ENCODE peak calls at places on chromosomes 1 and 21, in six cellular contexts. K is H9, D is IMR-90, I is H1, C is neuronal stem cell, S is trophoblast cell. T is an unnamed sample.

GRCh38 chr1:27831568-27832410 is 1.2 kb downstream of the PPP1R8 start:
- DNase-seq in C (no peak), K (no peak), I (no peak), D (peak; percentile 5), S (no peak), T (peak; percentile 19)

GRCh38 chr1:53583021-53583902 is 124.1 kb downstream of the DMRTB1 start:
- DNase-seq in S (no peak), D (peak; percentile 57), C (no peak), I (no peak), K (no peak), T (peak; percentile 64)

GRCh38 chr1:30641557-30642353 is 81.6 kb downstream of the MATN1 start:
- DNase-seq in K (no peak), D (no peak), I (no peak), C (no peak), S (no peak), T (no peak)

GRCh38 chr1:174769961-174770549 is 229.7 kb upstream of the CACYBP start:
- DNase-seq in K (no peak), I (no peak), S (peak; percentile 72), C (peak; percentile 18), D (peak; percentile 60), T (peak; percentile 73)

GRCh38 chr1:156750191-156750931 is 1.1 kb downstream of the HDGF start:
- DNase-seq in S (peak; percentile 43), D (no peak), C (no peak), K (no peak), I (no peak), T (no peak)

GRCh38 chr1:223815020-223815853 is 30.5 kb downstream of the TP53BP2 start:
- DNase-seq in S (no peak), D (no peak), I (no peak), C (no peak), K (no peak), T (no peak)

GRCh38 chr1:10694274-10694632 is 102.2 kb downstream of the CASZ1 start:
- DNase-seq in K (peak; percentile 53), S (no peak), D (no peak), I (no peak), C (no peak), T (peak; percentile 33)

GRCh38 chr21:33470701-33471100 is 9.1 kb downstream of the TMEM50B start:
- DNase-seq in I (no peak), S (no peak), C (no peak), D (no peak), K (no peak), T (no peak)

GRCh38 chr1:53619088-53619810 is 119.7 kb downstream of the GLIS1 start:
- DNase-seq in K (peak; percentile 12), S (no peak), C (no peak), I (no peak), D (no peak), T (no peak)

GRCh38 chr1:170146861-170147260 is 1.1 kb downstream of the NTMT2 start:
- DNase-seq in C (no peak), S (no peak), I (no peak), K (no peak), D (no peak), T (no peak)

GRCh38 chr1:172002725-172003345 is 161.5 kb downstream of the DNM3 start:
- DNase-seq in S (peak; percentile 69), D (peak; percentile 73), K (no peak), C (peak; percentile 17), I (no peak), T (peak; percentile 68)

GRCh38 chr1:9910425-9911178 is 533 bp upstream of the CTNNBIP1 start:
- DNase-seq in K (peak; percentile 99), C (peak; percentile 98), S (peak; percentile 99), D (peak; percentile 98), I (peak; percentile 96), T (peak; percentile 99)

GRCh38 chr1:35929730-35930592 is 944 bp upstream of the AGO3 start:
- DNase-seq in C (peak; percentile 9), I (peak; percentile 13), D (peak; percentile 42), S (peak; percentile 50), K (peak; percentile 73), T (no peak)

GRCh38 chr1:34917017-34917416 is 12.4 kb downstream of the DLGAP3 start:
- DNase-seq in S (peak; percentile 8), K (no peak), D (no peak), I (no peak), C (no peak), T (no peak)
- H4K91ac ChIP-seq in S (no peak overlapping the region), K (no peak overlapping the region), D (no peak overlapping the region), I (no peak overlapping the region), C (no peak overlapping the region), T (no peak overlapping the region)

GRCh38 chr1:64925594-64925993 is 40.8 kb downstream of the JAK1 start:
- DNase-seq in D (no peak), C (no peak), S (no peak), I (no peak), K (no peak), T (no peak)

GRCh38 chr1:64933296-64934070 is 32.9 kb downstream of the JAK1 start:
- DNase-seq in S (peak; percentile 98), K (no peak), D (peak; percentile 96), I (no peak), C (no peak), T (peak; percentile 89)

GRCh38 chr1:64928325-64928724 is 38.0 kb downstream of the JAK1 start:
- DNase-seq in K (no peak), C (no peak), I (no peak), D (no peak), S (no peak), T (no peak)

GRCh38 chr1:64932962-64933295 is 33.4 kb downstream of the JAK1 start:
- DNase-seq in I (no peak), K (no peak), S (no peak), C (no peak), D (no peak), T (no peak)

DNA sequence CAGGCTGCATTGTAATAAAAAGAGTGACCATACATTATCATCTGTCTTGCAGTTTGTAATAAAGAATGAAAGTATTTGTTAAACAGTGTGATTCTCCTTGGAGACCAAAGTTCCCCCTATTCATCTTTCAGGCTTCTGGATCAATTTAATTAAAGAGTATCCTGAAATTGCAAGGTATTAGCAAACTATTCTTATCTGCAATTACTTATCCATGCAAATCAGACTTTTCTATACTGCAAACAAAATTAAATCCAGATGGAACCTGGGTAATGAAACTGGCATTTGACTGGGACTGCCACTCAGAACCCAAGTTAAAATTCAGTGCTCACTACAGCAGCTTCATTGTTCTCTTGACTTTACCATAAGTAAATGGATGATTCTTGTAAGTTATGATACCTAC is 37.1 kb downstream of the JAK1 start:
- DNase-seq in D (no peak), I (no peak), K (no peak), S (no peak), C (no peak), T (no peak)
- H3K4me1 ChIP-seq in D (peaks cover 8% of the 10 kb centered on the region), I (peaks cover 7% of the 10 kb centered on the region), K (peaks cover 9% of the 10 kb centered on the region), S (peaks cover 7% of the 10 kb centered on the region), C (peaks cover 4% of the 10 kb centered on the region), T (peaks cover 3% of the 10 kb centered on the region)

GRCh38 chr1:103546496-103546895 is 21.0 kb downstream of the RNPC3 start:
- DNase-seq in K (no peak), C (no peak), D (no peak), S (no peak), I (no peak), T (no peak)

DNA sequence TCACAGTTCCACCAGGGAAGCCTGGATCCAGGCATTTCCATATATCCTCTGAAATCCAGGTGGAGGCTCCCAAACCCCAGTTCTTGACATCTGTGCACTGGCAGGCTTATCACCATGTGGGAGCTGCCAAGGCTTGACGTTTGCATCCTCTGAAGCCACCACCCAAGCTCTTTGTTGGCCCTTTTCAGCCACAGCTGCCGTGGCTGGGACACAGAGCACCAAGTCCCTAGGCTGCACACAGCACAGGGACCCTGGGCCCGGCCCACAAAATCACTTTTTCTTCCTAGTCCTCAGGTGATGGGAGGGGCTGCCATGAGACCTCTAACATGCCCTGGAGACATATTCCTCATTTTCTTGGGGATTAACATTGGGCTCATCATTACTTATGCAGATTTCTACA is 22.3 kb downstream of the RNPC3 start:
- DNase-seq in D (no peak), C (no peak), S (no peak), I (no peak), K (no peak), T (no peak)
- H4K91ac ChIP-seq in D (no peak overlapping the region), C (no peak overlapping the region), S (no peak overlapping the region), I (no peak overlapping the region), K (no peak overlapping the region), T (no peak overlapping the region)

DNA sequence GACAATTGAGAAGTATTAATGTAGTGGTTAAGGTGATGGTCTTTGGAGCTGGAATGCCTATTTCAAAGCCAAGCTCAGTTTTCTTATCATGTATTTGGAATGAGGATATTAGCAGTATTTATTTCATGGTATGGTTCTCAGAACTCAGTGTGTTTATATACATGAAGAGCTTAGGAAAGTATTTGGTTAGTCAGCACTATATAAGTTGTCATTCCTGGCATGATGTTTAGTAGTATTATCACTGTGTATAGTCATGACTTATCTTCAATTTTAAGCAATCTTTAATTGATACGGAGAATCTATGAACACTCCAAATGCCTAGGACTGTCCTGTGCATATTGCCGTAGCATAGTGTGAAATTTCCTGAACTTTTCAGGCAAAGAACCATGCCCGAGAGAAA is 501.9 kb upstream of the USP24 start:
- DNase-seq in K (no peak), S (no peak), D (peak; percentile 83), C (no peak), I (no peak), T (peak; percentile 61)
- H3K4me1 ChIP-seq in K (peaks cover 8% of the 10 kb centered on the region), S (peaks cover 16% of the 10 kb centered on the region), D (peaks cover 35% of the 10 kb centered on the region), C (no peaks in the 10 kb centered on the region), I (peaks cover 9% of the 10 kb centered on the region), T (peaks cover 7% of the 10 kb centered on the region)

DNA sequence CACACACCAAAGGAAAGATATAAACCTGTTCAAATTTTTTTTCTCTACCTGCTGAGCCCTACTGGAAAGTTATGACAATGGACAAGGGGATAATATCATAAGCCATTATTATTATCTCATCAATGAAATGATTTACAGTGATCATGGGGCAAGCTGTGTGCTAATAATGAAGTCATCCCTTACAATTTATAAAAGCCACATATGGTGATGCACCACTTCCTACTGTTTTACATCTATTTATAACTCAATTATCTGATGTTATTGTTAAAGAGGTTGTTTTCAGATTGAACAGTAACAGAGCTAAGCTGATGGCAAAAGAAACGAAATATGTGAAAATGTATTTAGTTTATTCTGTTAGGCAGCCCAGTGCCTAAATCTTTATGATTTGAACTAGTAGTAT is 284.6 kb upstream of the ZRANB2 start:
- DNase-seq in S (no peak), C (no peak), D (peak; percentile 26), K (no peak), I (no peak), T (peak; percentile 9)
- H4K91ac ChIP-seq in S (no peak overlapping the region), C (no peak overlapping the region), D (no peak overlapping the region), K (no peak overlapping the region), I (no peak overlapping the region), T (no peak overlapping the region)

DNA sequence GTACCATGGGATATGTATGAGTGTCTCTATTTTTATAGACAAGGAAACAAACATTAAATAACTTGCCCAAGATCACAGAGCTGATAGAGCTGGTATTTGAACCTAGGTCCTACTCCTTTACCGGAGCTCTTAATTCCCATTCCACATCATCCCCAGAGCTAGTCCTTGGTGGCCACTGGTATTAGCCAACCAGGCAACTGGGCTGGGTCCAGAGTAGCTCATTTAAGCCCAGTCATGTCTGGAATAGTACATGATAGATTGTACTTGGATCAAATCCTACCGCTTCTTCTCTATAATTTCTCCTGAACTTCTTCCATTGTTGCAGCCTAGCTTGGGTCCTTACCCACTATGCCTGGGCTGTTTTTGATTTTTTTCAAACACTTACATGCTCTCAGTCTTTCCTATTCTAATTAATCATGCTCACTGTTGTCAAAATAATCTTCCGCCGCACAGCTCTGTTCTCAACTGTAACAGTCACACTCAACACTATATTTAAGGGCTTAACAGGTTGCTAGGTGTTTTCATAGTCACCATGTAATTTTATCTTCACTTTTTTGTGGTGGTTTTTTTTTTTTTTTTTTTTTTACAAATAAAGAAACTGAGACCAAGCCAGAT is 80.2 kb downstream of the COLGALT2 start:
- DNase-seq in D (no peak), S (no peak), I (no peak), C (no peak), K (no peak), T (no peak)
- H3K4me1 ChIP-seq in D (peaks cover 6% of the 10 kb centered on the region), S (peaks cover 2% of the 10 kb centered on the region), I (no peaks in the 10 kb centered on the region), C (peaks cover 2% of the 10 kb centered on the region), K (no peaks in the 10 kb centered on the region), T (no peaks in the 10 kb centered on the region)

T was measured in mesenchymal stem cell.